ENCODE peak calls at places on chromosome 22, in four cellular contexts. One of them, this sample, is unnamed.

GRCh38 chr22:28139993-28140392 is 220.9 kb upstream of the PITPNB start:
- DNase-seq in thoracic aorta: no peak
- DNase-seq in aorta: no peak
- DNase-seq in BE2C: no peak
- DNase-seq in this sample: no peak

GRCh38 chr22:29201722-29202230 is 3.9 kb upstream of the EMID1 start:
- DNase-seq in thoracic aorta: no peak
- DNase-seq in aorta: no peak
- DNase-seq in BE2C: no peak
- DNase-seq in this sample: no peak

GRCh38 chr22:48660795-48661740 is 1166.6 kb downstream of the BRD1 start:
- DNase-seq in thoracic aorta: no peak
- DNase-seq in aorta: no peak
- DNase-seq in BE2C: no peak
- DNase-seq in this sample: no peak

GRCh38 chr22:47059076-47059475 is 296.6 kb downstream of the TBC1D22A start:
- DNase-seq in thoracic aorta: no peak
- DNase-seq in aorta: no peak
- DNase-seq in BE2C: no peak
- DNase-seq in this sample: no peak

GRCh38 chr22:48483764-48484528 is 1343.7 kb downstream of the BRD1 start:
- DNase-seq in thoracic aorta: no peak
- DNase-seq in aorta: no peak
- DNase-seq in BE2C: no peak
- DNase-seq in this sample: no peak

GRCh38 chr22:17314472-17314871 is 54.8 kb upstream of the CECR2 start:
- DNase-seq in thoracic aorta: no peak
- DNase-seq in aorta: no peak
- DNase-seq in BE2C: no peak
- DNase-seq in this sample: peak; percentile 57

GRCh38 chr22:27213291-27213690 is 555.9 kb downstream of the MIAT start:
- DNase-seq in thoracic aorta: no peak
- DNase-seq in aorta: no peak
- DNase-seq in BE2C: no peak
- DNase-seq in this sample: no peak

GRCh38 chr22:33674357-33674756 is 245.9 kb downstream of the LARGE1 start:
- DNase-seq in thoracic aorta: no peak
- DNase-seq in aorta: no peak
- DNase-seq in BE2C: no peak
- DNase-seq in this sample: no peak

GRCh38 chr22:47398921-47399790 is 636.7 kb downstream of the TBC1D22A start:
- DNase-seq in thoracic aorta: no peak
- DNase-seq in aorta: no peak
- DNase-seq in BE2C: no peak
- DNase-seq in this sample: no peak

GRCh38 chr22:21677606-21678443 is 12.0 kb downstream of the PPIL2 start:
- DNase-seq in thoracic aorta: no peak
- DNase-seq in aorta: no peak
- DNase-seq in BE2C: no peak
- DNase-seq in this sample: no peak

GRCh38 chr22:45238431-45239377 is 2.0 kb downstream of the KIAA0930 start:
- DNase-seq in thoracic aorta: no peak
- DNase-seq in aorta: no peak
- DNase-seq in BE2C: no peak
- DNase-seq in this sample: no peak
- H3K4me1 ChIP-seq in thoracic aorta: peaks cover 10% of the 10 kb centered on the region
- H3K4me1 ChIP-seq in aorta: no peaks in the 10 kb centered on the region
- H3K4me1 ChIP-seq in BE2C: peaks cover 3% of the 10 kb centered on the region
- H3K4me1 ChIP-seq in this sample: peaks cover 8% of the 10 kb centered on the region

GRCh38 chr22:42929838-42930155 is 72.7 kb upstream of the ARFGAP3 start:
- DNase-seq in thoracic aorta: no peak
- DNase-seq in aorta: peak; percentile 21
- DNase-seq in BE2C: no peak
- DNase-seq in this sample: no peak

GRCh38 chr22:42930810-42931420 is 73.8 kb upstream of the ARFGAP3 start:
- DNase-seq in thoracic aorta: no peak
- DNase-seq in aorta: peak; percentile 59
- DNase-seq in BE2C: no peak
- DNase-seq in this sample: no peak

GRCh38 chr22:42932197-42932519 is 75.1 kb upstream of the ARFGAP3 start:
- DNase-seq in thoracic aorta: no peak
- DNase-seq in aorta: no peak
- DNase-seq in BE2C: no peak
- DNase-seq in this sample: no peak

GRCh38 chr22:42932857-42933782 is 76.0 kb upstream of the ARFGAP3 start:
- DNase-seq in thoracic aorta: no peak
- DNase-seq in aorta: peak; percentile 68
- DNase-seq in BE2C: no peak
- DNase-seq in this sample: no peak

DNA sequence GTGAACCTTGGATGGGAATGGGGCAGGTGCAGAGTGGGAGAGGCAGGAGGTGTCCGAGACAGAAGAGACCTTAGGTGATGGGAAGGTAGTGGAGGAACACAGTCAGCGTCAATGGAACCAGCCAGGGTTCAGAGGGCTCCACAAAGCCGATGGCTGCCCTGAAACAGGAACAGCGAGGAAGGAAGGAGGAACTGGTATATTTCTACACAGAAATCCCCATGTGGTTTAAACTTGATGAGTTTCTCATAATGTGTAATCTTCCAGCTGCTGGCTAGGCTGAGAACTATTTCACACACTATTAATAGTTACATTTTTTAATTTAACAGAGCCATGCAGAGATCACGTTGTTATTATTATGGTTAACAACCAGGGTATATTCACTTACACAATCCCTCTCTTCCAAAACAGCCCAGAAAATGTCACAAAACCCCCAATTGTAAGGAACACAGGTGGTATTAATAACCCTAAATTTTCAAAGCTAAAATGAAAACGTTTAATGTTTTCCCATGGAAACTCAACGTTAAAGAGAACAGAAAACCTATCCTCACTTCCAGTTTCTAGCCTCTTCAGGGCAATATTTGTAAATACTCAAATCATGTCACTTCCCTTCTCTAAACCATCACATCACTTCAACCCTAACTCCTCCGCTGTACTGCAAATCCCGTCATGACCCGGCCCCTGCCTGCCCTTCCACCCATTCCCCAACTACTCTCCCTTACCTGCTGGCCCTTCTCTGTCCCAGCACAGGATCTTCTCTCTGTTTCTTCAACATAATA is 74.5 kb upstream of the ARFGAP3 start:
- DNase-seq in thoracic aorta: no peak
- DNase-seq in aorta: peak; percentile 53
- DNase-seq in BE2C: no peak
- DNase-seq in this sample: no peak
- H3K4me1 ChIP-seq in thoracic aorta: peaks cover 84% of the 10 kb centered on the region
- H3K4me1 ChIP-seq in aorta: peaks cover 12% of the 10 kb centered on the region
- H3K4me1 ChIP-seq in BE2C: no peaks in the 10 kb centered on the region
- H3K4me1 ChIP-seq in this sample: peaks cover 83% of the 10 kb centered on the region

GRCh38 chr22:37310815-37311595 is 28.7 kb downstream of the CYTH4 start:
- DNase-seq in thoracic aorta: no peak
- DNase-seq in aorta: peak; percentile 74
- DNase-seq in BE2C: no peak
- DNase-seq in this sample: no peak
- H3K4me1 ChIP-seq in thoracic aorta: peaks cover 19% of the 10 kb centered on the region
- H3K4me1 ChIP-seq in aorta: no peaks in the 10 kb centered on the region
- H3K4me1 ChIP-seq in BE2C: peaks cover 12% of the 10 kb centered on the region
- H3K4me1 ChIP-seq in this sample: no peaks in the 10 kb centered on the region

GRCh38 chr22:30289980-30290313 is 642 bp upstream of the CASTOR1 start:
- DNase-seq in thoracic aorta: no peak
- DNase-seq in aorta: no peak
- DNase-seq in BE2C: no peak
- DNase-seq in this sample: no peak
- H3K4me1 ChIP-seq in thoracic aorta: peaks cover 16% of the 10 kb centered on the region
- H3K4me1 ChIP-seq in aorta: no peaks in the 10 kb centered on the region
- H3K4me1 ChIP-seq in BE2C: peaks cover 16% of the 10 kb centered on the region
- H3K4me1 ChIP-seq in this sample: peaks cover 22% of the 10 kb centered on the region

DNA sequence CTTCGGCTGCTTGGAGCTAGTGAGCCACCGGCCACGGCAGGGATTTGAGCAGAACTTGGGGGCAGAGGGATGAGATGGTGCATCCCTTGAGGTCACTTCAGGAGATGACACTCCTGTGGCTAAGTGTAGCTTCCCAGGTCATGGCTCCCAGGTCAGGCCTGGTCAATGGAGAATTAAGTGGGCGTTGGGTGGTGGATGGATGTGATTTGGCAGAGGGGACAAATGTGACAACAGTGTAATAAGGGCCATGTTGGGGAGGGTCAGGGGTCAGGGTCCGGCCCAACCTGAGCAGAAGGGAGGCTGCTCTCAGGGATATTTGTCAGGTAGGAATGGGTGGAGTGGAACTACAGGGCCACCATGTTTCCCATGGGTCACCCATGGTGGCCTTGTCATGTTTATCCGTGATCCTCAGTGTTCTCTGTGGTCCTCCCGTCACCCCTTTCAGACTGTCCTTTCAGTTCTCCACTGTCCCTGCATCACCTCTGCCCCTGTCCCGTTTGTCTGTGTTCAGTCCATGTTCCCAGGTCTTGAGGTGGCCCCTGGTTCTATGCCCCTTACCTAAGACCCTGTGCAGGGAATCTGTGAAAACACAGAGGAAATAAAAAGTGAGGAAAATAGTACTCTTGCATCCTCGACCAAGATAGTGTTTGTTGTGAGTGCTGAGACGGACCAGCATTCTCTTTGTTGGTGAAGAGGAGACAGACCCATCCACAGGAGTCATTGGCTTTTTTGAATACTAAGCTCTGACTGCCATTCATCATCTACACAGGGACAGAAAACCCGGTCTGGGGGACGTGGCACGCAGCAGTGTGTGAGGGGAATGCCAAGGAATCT is 6.1 kb downstream of the SLC25A1 start:
- DNase-seq in thoracic aorta: no peak
- DNase-seq in aorta: no peak
- DNase-seq in BE2C: no peak
- DNase-seq in this sample: peak; percentile 26
- H3K4me1 ChIP-seq in thoracic aorta: peaks cover 28% of the 10 kb centered on the region
- H3K4me1 ChIP-seq in aorta: no peaks in the 10 kb centered on the region
- H3K4me1 ChIP-seq in BE2C: peaks cover 16% of the 10 kb centered on the region
- H3K4me1 ChIP-seq in this sample: peaks cover 47% of the 10 kb centered on the region

GRCh38 chr22:24751518-24751917 is 23.0 kb downstream of the PIWIL3 start:
- DNase-seq in thoracic aorta: no peak
- DNase-seq in aorta: no peak
- DNase-seq in BE2C: no peak
- DNase-seq in this sample: no peak
- H3K4me1 ChIP-seq in thoracic aorta: no peaks in the 10 kb centered on the region
- H3K4me1 ChIP-seq in aorta: no peaks in the 10 kb centered on the region
- H3K4me1 ChIP-seq in BE2C: no peaks in the 10 kb centered on the region
- H3K4me1 ChIP-seq in this sample: no peaks in the 10 kb centered on the region

GRCh38 chr22:39028281-39028680 is 7.4 kb downstream of the APOBEC3D start:
- DNase-seq in thoracic aorta: no peak
- DNase-seq in aorta: no peak
- DNase-seq in BE2C: no peak
- DNase-seq in this sample: no peak
- H3K4me1 ChIP-seq in thoracic aorta: no peaks in the 10 kb centered on the region
- H3K4me1 ChIP-seq in aorta: no peaks in the 10 kb centered on the region
- H3K4me1 ChIP-seq in BE2C: no peaks in the 10 kb centered on the region
- H3K4me1 ChIP-seq in this sample: no peaks in the 10 kb centered on the region

DNA sequence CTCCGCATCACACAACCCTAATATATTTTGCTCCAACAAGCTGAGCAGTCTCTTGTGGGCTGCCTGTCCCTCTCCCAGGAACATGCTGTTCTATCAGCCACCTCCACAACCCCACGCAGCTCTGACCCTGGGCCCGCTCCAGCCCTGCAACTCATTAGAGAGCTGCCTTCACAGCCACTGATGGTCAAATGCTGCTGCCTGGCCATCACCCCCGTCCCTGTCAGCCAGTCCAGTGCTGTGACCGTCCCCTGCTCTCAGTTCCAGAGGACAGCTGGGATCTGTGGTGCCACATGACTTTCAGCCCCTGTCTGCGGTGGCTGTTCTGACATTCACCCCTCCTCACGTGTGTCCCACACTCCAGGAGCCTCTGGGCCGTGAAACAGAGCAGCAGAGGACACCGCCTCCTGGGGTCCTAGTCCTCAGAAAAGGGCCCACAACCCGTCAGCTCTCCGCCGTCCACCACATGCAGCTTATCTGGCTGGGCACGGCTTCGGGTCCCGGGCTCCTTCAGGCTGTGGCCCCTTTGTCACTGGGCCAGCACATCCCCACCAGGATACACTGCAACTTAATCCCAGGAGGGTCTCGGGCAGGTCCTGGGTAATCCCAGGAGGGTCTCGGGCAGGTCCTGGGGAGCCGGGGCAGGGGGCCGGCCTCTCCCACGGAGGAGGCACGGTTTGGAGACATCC is 14.9 kb downstream of the CRELD2 start:
- DNase-seq in thoracic aorta: no peak
- DNase-seq in aorta: no peak
- DNase-seq in BE2C: no peak
- DNase-seq in this sample: peak; percentile 86
- H3K4me1 ChIP-seq in thoracic aorta: peaks cover 33% of the 10 kb centered on the region
- H3K4me1 ChIP-seq in aorta: peaks cover 2% of the 10 kb centered on the region
- H3K4me1 ChIP-seq in BE2C: peaks cover 25% of the 10 kb centered on the region
- H3K4me1 ChIP-seq in this sample: peaks cover 59% of the 10 kb centered on the region